ENCODE peak calls at places on chromosomes 1 and 21, in nine cellular contexts. G is chondrocyte; B is GDM1; J is amygdala; C is activated CD8-positive, alpha-beta memory T cell treated with anti-CD3 and anti-CD28 coated beads, Interleukin-2, amount 50 U/mL, for 4 hours; K is H7; H is central memory CD4-positive, alpha-beta T cell; D is fibroblast of lung; P is left kidney. W is an unnamed sample.

GRCh38 chr1:5977494-5978444 is 14.5 kb downstream of the NPHP4 start:
- DNase-seq in C (peak; percentile 5), B (no peak), D (no peak), J (no peak), H (no peak), G (peak; percentile 75), K (peak; percentile 48), P (no peak), W (no peak)

GRCh38 chr1:166484871-166485270 is 318.1 kb upstream of the FAM78B start:
- DNase-seq in D (no peak), B (no peak), H (no peak), P (no peak), G (no peak), K (no peak), J (no peak), C (no peak), W (no peak)

GRCh38 chr1:45014403-45015028 is 2.5 kb downstream of the UROD start:
- DNase-seq in C (peak; percentile 81), B (peak; percentile 68), P (peak; percentile 93), G (no peak), D (peak; percentile 72), K (peak; percentile 73), H (peak; percentile 77), J (peak; percentile 75), W (peak; percentile 84)

GRCh38 chr21:41171210-41171609 is 3.2 kb downstream of the BACE2 start:
- DNase-seq in P (no peak), H (no peak), C (no peak), D (peak; percentile 72), B (no peak), J (peak; percentile 1), G (no peak), K (no peak), W (no peak)

GRCh38 chr1:243910612-243911011 is 60.6 kb upstream of the AKT3 start:
- DNase-seq in B (no peak), H (no peak), D (no peak), K (no peak), G (no peak), J (no peak), C (no peak), P (no peak), W (no peak)

GRCh38 chr1:54394104-54394503 is 12.1 kb downstream of the SSBP3 start:
- DNase-seq in D (no peak), P (no peak), B (no peak), K (no peak), C (no peak), G (no peak), J (no peak), H (no peak), W (no peak)

GRCh38 chr1:197519741-197520334 is 251.8 kb downstream of the CRB1 start:
- DNase-seq in B (no peak), D (peak; percentile 11), J (no peak), G (no peak), K (no peak), H (no peak), C (no peak), P (peak; percentile 12), W (no peak)

GRCh38 chr1:97820470-97821188 is 100.2 kb downstream of the DPYD start:
- DNase-seq in D (peak; percentile 41), P (peak; percentile 61), J (no peak), K (no peak), C (no peak), B (no peak), H (peak; percentile 1), G (no peak), W (no peak)

GRCh38 chr1:156709743-156710489 is 4.5 kb upstream of the CRABP2 start:
- DNase-seq in K (no peak), B (no peak), J (peak; percentile 12), D (peak; percentile 73), P (peak; percentile 54), G (peak; percentile 95), C (no peak), H (no peak), W (no peak)

GRCh38 chr1:182784556-182785171 is 4.9 kb upstream of the NPL start:
- DNase-seq in H (peak; percentile 40), P (peak; percentile 74), B (peak; percentile 2), G (no peak), D (peak; percentile 37), K (no peak), C (no peak), J (no peak), W (no peak)

GRCh38 chr1:196372896-196373536 is 235.2 kb downstream of the KCNT2 start:
- DNase-seq in G (no peak), K (no peak), B (no peak), J (no peak), D (peak; percentile 16), P (peak; percentile 50), H (peak; percentile 1), C (no peak), W (no peak)

GRCh38 chr1:28099050-28099769 is 10.8 kb upstream of the EYA3 start:
- DNase-seq in K (no peak), D (no peak), B (no peak), J (no peak), C (no peak), P (no peak), H (no peak), G (no peak), W (no peak)

GRCh38 chr1:58649555-58649954 is 50.3 kb downstream of the MYSM1 start:
- DNase-seq in H (no peak), B (no peak), K (no peak), G (no peak), P (no peak), J (no peak), D (no peak), C (peak; percentile 39), W (peak; percentile 49)

GRCh38 chr1:25435315-25436103 is 4.8 kb downstream of the MACO1 start:
- DNase-seq in C (no peak), J (no peak), K (no peak), D (no peak), G (no peak), B (no peak), P (no peak), H (no peak), W (no peak)

GRCh38 chr1:16630661-16631247 is 17.4 kb upstream of the NBPF1 start:
- DNase-seq in P (no peak), J (no peak), H (no peak), D (no peak), G (peak; percentile 98), K (peak; percentile 81), C (no peak), B (no peak), W (peak; percentile 57)

GRCh38 chr1:18411820-18412641 is 68.7 kb upstream of the KLHDC7A start:
- DNase-seq in D (no peak), H (no peak), G (no peak), P (no peak), K (no peak), B (no peak), J (no peak), C (no peak), W (no peak)

GRCh38 chr1:207941664-207942063 is 30.7 kb upstream of the CD34 start:
- DNase-seq in C (no peak), B (no peak), J (peak; percentile 32), K (no peak), P (no peak), D (peak; percentile 79), G (no peak), H (no peak), W (no peak)

GRCh38 chr1:162498442-162498785 is 796 bp downstream of the UHMK1 start:
- DNase-seq in B (no peak), D (peak; percentile 21), J (no peak), G (no peak), C (no peak), H (no peak), K (no peak), P (no peak), W (no peak)

GRCh38 chr1:196535727-196536126 is 72.5 kb downstream of the KCNT2 start:
- DNase-seq in P (peak; percentile 21), B (no peak), K (no peak), C (no peak), D (peak; percentile 50), H (no peak), J (no peak), G (peak; percentile 40), W (no peak)

GRCh38 chr1:31792116-31792515 is 23.7 kb downstream of the SPOCD1 start:
- DNase-seq in P (no peak), C (peak; percentile 14), G (peak; percentile 84), H (no peak), D (no peak), K (no peak), B (no peak), J (no peak), W (no peak)

GRCh38 chr1:94022471-94023189 is 98.3 kb downstream of the ABCA4 start:
- DNase-seq in C (no peak), G (no peak), P (no peak), K (no peak), H (no peak), J (no peak), D (peak; percentile 98), B (no peak), W (no peak)

GRCh38 chr21:34360488-34361241 is 3.1 kb upstream of the KCNE2 start:
- DNase-seq in C (no peak), J (no peak), G (no peak), D (no peak), K (no peak), B (no peak), H (no peak), P (peak; percentile 27), W (no peak)

GRCh38 chr1:26666855-26667254 is 29.0 kb upstream of the ARID1A start:
- DNase-seq in B (no peak), P (no peak), K (no peak), C (no peak), G (no peak), J (no peak), D (peak; percentile 27), H (no peak), W (no peak)

GRCh38 chr1:118185083-118185899 is at the start of gene SPAG17:
- DNase-seq in P (peak; percentile 97), D (peak; percentile 66), J (peak; percentile 1), K (peak; percentile 86), C (no peak), B (no peak), H (no peak), G (no peak), W (peak; percentile 84)

GRCh38 chr21:28636988-28637691 is 355.5 kb downstream of the LTN1 start:
- DNase-seq in G (no peak), K (no peak), H (no peak), C (no peak), J (no peak), P (no peak), D (peak; percentile 98), B (peak; percentile 59), W (no peak)

GRCh38 chr1:11431946-11432507 is 46.9 kb upstream of the DISP3 start:
- DNase-seq in P (peak; percentile 50), B (no peak), C (no peak), D (no peak), J (no peak), H (no peak), K (peak; percentile 24), G (peak; percentile 54), W (no peak)